ENCODE peak calls at places on chromosomes 4 and X, in ten cellular contexts. Y, N, S, M, P, R, F, U, H and Z are unnamed samples.
A peak's percentile ranks its signal among the peaks of the same experiment; 100 is the strongest.

GRCh38 chr4:186554485-186554884 is 882 bp downstream of the MTNR1A start:
- DNase-seq in Y (no peak), N (no peak), S (peak; percentile 26), M (no peak), P (peak; percentile 20), R (no peak), F (peak; percentile 85), U (no peak), H (no peak), Z (peak; percentile 72)

GRCh38 chrX:132199941-132200340 is 19.3 kb downstream of the RAP2C start:
- DNase-seq in Y (no peak), N (no peak), S (no peak), M (no peak), P (no peak), R (no peak), F (no peak), U (no peak), H (no peak), Z (no peak)

GRCh38 chrX:9318213-9318612 is 146.6 kb upstream of the TBL1X start:
- DNase-seq in Y (no peak), N (peak; percentile 13), S (no peak), M (no peak), P (no peak), R (no peak), F (no peak), U (no peak), H (no peak), Z (no peak)

GRCh38 chr4:23401572-23401971 is 488.3 kb downstream of the PPARGC1A start:
- DNase-seq in Y (no peak), N (no peak), S (no peak), M (no peak), P (no peak), R (no peak), F (no peak), U (no peak), H (no peak), Z (no peak)

GRCh38 chr4:8694226-8694625 is 101.7 kb downstream of the CPZ start:
- DNase-seq in Y (no peak), N (no peak), S (no peak), M (no peak), P (no peak), R (no peak), F (no peak), U (no peak), H (peak; percentile 38), Z (no peak)

GRCh38 chrX:83916525-83916924 is 55.6 kb downstream of the CYLC1 start:
- DNase-seq in Y (no peak), N (no peak), S (peak; percentile 32), M (peak; percentile 7), P (no peak), R (no peak), F (peak; percentile 67), U (no peak), H (no peak), Z (peak; percentile 46)

GRCh38 chr4:41189669-41190068 is 24.7 kb downstream of the APBB2 start:
- DNase-seq in Y (no peak), N (no peak), S (no peak), M (no peak), P (no peak), R (no peak), F (no peak), U (no peak), H (no peak), Z (peak; percentile 26)

GRCh38 chrX:73847991-73848390 is 285.0 kb downstream of the CHIC1 start:
- DNase-seq in Y (no peak), N (no peak), S (no peak), M (no peak), P (no peak), R (no peak), F (no peak), U (no peak), H (no peak), Z (no peak)

GRCh38 chr4:130393246-130394041 is 1297.5 kb downstream of the C4orf33 start:
- DNase-seq in Y (no peak), N (no peak), S (no peak), M (peak; percentile 1), P (peak; percentile 10), R (no peak), F (no peak), U (no peak), H (no peak), Z (no peak)

GRCh38 chr4:169115897-169116254 is 105.8 kb upstream of the CBR4 start:
- DNase-seq in Y (no peak), N (no peak), S (peak; percentile 86), M (peak; percentile 93), P (peak; percentile 96), R (no peak), F (peak; percentile 44), U (peak; percentile 67), H (no peak), Z (no peak)

GRCh38 chrX:153410328-153410727 is 944 bp upstream of the ZFP92 start:
- DNase-seq in Y (no peak), N (no peak), S (no peak), M (no peak), P (no peak), R (no peak), F (no peak), U (no peak), H (no peak), Z (no peak)

GRCh38 chrX:47637546-47638195 is 7.9 kb upstream of the CFP start:
- DNase-seq in Y (no peak), N (no peak), S (no peak), M (no peak), P (no peak), R (peak; percentile 32), F (peak; percentile 92), U (no peak), H (peak; percentile 84), Z (peak; percentile 61)

GRCh38 chrX:769796-770195 is 139.2 kb downstream of the SHOX start:
- DNase-seq in Y (no peak), N (no peak), S (no peak), M (no peak), P (no peak), R (no peak), F (peak; percentile 75), U (no peak), H (peak; percentile 28), Z (peak; percentile 57)

GRCh38 chrX:86028681-86029080 is 18.7 kb downstream of the CHM start:
- DNase-seq in Y (no peak), N (no peak), S (no peak), M (no peak), P (no peak), R (no peak), F (no peak), U (no peak), H (no peak), Z (no peak)

GRCh38 chrX:71366674-71367256 is 608 bp downstream of the TAF1 start:
- DNase-seq in Y (no peak), N (peak; percentile 26), S (peak; percentile 34), M (peak; percentile 38), P (peak; percentile 27), R (peak; percentile 14), F (no peak), U (no peak), H (peak; percentile 65), Z (peak; percentile 28)

GRCh38 chr4:140684314-140684713 is 71.9 kb downstream of the TBC1D9 start:
- DNase-seq in Y (no peak), N (no peak), S (no peak), M (no peak), P (no peak), R (no peak), F (no peak), U (no peak), H (no peak), Z (no peak)
- H3K4me1 ChIP-seq in Y (no peaks in the 10 kb centered on the region), N (no peaks in the 10 kb centered on the region), S (no peaks in the 10 kb centered on the region), M (peaks cover 9% of the 10 kb centered on the region), P (peaks cover 5% of the 10 kb centered on the region), R (no peaks in the 10 kb centered on the region), F (no peaks in the 10 kb centered on the region), U (no peaks in the 10 kb centered on the region), H (peaks cover 4% of the 10 kb centered on the region), Z (no peaks in the 10 kb centered on the region)

DNA sequence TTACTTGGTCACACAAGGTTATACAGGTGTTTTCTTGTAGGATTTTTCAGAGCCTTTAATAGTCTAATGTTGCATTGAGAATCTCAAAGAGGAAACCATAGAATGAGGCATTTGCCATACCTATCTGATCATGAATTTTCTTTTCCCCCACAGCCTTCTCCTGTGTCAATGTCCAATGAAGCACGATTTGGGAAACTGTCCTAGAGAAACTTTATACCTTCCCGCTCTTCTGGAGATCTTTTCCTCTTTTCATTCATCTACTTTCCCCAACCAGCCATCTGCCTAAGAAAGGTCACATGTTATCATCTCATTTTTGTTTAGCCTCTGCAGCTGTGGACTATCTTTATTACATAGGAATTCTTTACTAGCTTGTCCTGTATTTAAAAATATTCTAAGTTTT is 19.9 kb downstream of the VSIG4 start:
- DNase-seq in Y (no peak), N (no peak), S (no peak), M (no peak), P (no peak), R (no peak), F (no peak), U (no peak), H (no peak), Z (no peak)
- H3K4me1 ChIP-seq in Y (no peaks in the 10 kb centered on the region), N (peaks cover 41% of the 10 kb centered on the region), S (peaks cover 3% of the 10 kb centered on the region), M (no peaks in the 10 kb centered on the region), P (no peaks in the 10 kb centered on the region), R (no peaks in the 10 kb centered on the region), F (no peaks in the 10 kb centered on the region), U (no peaks in the 10 kb centered on the region), H (no peaks in the 10 kb centered on the region), Z (no peaks in the 10 kb centered on the region)

DNA sequence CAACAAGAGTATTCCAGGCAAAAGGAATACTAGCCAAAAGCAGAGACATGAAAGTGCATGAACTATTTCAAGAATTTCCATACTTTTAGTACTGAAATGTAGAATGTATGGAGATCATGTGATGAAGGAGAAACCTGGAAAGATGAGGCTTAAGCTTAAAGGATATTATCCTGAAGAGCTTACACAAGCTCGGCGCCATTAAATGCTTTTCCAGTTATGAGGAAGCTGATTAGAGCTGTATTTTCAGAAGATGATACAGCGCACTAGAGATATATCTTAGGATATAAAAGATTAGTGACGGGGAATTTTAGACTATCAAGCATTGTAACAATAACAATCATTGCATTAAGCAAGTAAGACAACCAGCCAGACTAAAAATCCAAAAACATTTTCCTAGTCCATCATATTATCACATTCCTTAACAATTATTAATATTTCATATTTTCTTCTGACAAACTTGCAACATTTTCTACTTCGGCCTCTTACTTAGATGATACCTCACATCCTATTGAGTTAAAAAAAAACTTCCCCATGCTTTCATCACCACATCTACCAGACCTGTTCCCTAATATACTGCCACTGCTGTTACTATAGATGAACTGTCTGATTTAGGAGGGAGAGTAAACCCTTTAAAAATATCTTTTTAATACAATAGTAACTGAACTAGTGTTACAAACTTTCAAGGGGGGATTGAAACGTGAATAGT is 1.3 kb downstream of the FAM200B start:
- DNase-seq in Y (no peak), N (no peak), S (no peak), M (peak; percentile 37), P (no peak), R (no peak), F (no peak), U (no peak), H (no peak), Z (no peak)
- H3K4me1 ChIP-seq in Y (no peaks in the 10 kb centered on the region), N (peaks cover 18% of the 10 kb centered on the region), S (peaks cover 12% of the 10 kb centered on the region), M (no peaks in the 10 kb centered on the region), P (peaks cover 5% of the 10 kb centered on the region), R (no peaks in the 10 kb centered on the region), F (peaks cover 6% of the 10 kb centered on the region), U (peaks cover 6% of the 10 kb centered on the region), H (peaks cover 12% of the 10 kb centered on the region), Z (peaks cover 37% of the 10 kb centered on the region)

DNA sequence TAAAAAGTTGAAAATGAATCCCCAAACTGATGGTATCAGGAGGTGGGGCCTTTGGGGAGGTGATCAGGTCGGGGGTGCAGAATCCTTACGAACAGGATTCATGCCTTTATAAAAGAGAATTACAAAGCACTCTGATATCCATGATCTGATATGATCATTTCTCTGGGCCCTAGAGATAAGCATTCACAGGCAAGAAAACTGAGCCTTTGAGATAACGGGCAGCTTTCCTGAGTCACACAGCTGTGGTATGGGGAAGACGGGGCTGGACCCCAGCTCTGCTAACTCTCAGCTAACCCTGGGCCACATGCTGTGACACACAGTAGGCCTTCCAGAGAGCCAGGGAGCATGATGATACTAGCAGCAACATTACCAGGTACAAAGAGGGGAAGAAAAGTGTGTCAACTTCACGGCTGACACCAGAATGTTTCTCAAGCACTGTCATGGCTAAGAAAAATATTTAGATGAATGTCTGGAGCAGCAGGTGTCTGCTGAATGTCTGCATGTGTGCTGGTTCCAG is 85.1 kb downstream of the SLC2A9 start:
- DNase-seq in Y (no peak), N (no peak), S (no peak), M (no peak), P (no peak), R (no peak), F (no peak), U (no peak), H (no peak), Z (no peak)
- H3K4me1 ChIP-seq in Y (no peaks in the 10 kb centered on the region), N (no peaks in the 10 kb centered on the region), S (no peaks in the 10 kb centered on the region), M (no peaks in the 10 kb centered on the region), P (no peaks in the 10 kb centered on the region), R (no peaks in the 10 kb centered on the region), F (no peaks in the 10 kb centered on the region), U (no peaks in the 10 kb centered on the region), H (no peaks in the 10 kb centered on the region), Z (no peaks in the 10 kb centered on the region)